ENCODE peak calls at places on chromosomes 6 and 20, in five cellular contexts. One of them, this sample, is unnamed.
A peak's percentile ranks its signal among the peaks of the same experiment; 100 is the strongest.

GRCh38 chr6:52543729-52544324 is 33.0 kb downstream of the TRAM2 start:
- DNase-seq in H1: peak; percentile 19
- DNase-seq in HepG2: peak; percentile 87
- DNase-seq in GM12891: no peak
- DNase-seq in SK-N-SH: no peak
- DNase-seq in this sample: no peak

GRCh38 chr6:125149256-125150144 is 4.1 kb upstream of the TPD52L1 start:
- DNase-seq in H1: no peak
- DNase-seq in HepG2: no peak
- DNase-seq in GM12891: no peak
- DNase-seq in SK-N-SH: no peak
- DNase-seq in this sample: no peak

GRCh38 chr20:10225439-10226080 is 6.9 kb downstream of the SNAP25 start:
- DNase-seq in H1: no peak
- DNase-seq in HepG2: peak; percentile 54
- DNase-seq in GM12891: no peak
- DNase-seq in SK-N-SH: peak; percentile 34
- DNase-seq in this sample: no peak

GRCh38 chr6:34475167-34476047 is 9.5 kb downstream of the PACSIN1 start:
- DNase-seq in H1: no peak
- DNase-seq in HepG2: no peak
- DNase-seq in GM12891: no peak
- DNase-seq in SK-N-SH: no peak
- DNase-seq in this sample: no peak

GRCh38 chr20:4476903-4477302 is 244.8 kb upstream of the PRND start:
- DNase-seq in H1: no peak
- DNase-seq in HepG2: no peak
- DNase-seq in GM12891: no peak
- DNase-seq in SK-N-SH: no peak
- DNase-seq in this sample: no peak

GRCh38 chr20:8646716-8647115 is 422.2 kb upstream of the PLCB4 start:
- DNase-seq in H1: no peak
- DNase-seq in HepG2: no peak
- DNase-seq in GM12891: no peak
- DNase-seq in SK-N-SH: no peak
- DNase-seq in this sample: no peak

GRCh38 chr20:14576478-14576877 is 239.1 kb upstream of the FLRT3 start:
- DNase-seq in H1: no peak
- DNase-seq in HepG2: no peak
- DNase-seq in GM12891: no peak
- DNase-seq in SK-N-SH: no peak
- DNase-seq in this sample: no peak

GRCh38 chr6:84764332-84765049 is at the start of gene TBX18:
- DNase-seq in H1: peak; percentile 83
- DNase-seq in HepG2: peak; percentile 35
- DNase-seq in GM12891: no peak
- DNase-seq in SK-N-SH: peak; percentile 85
- DNase-seq in this sample: no peak

GRCh38 chr6:63272397-63272796 is 47.4 kb downstream of the LGSN start:
- DNase-seq in H1: no peak
- DNase-seq in HepG2: peak; percentile 51
- DNase-seq in GM12891: no peak
- DNase-seq in SK-N-SH: peak; percentile 35
- DNase-seq in this sample: no peak

GRCh38 chr6:44057931-44058616 is 69.2 kb downstream of the MRPL14 start:
- DNase-seq in H1: no peak
- DNase-seq in HepG2: no peak
- DNase-seq in GM12891: no peak
- DNase-seq in SK-N-SH: no peak
- DNase-seq in this sample: no peak

GRCh38 chr6:62803094-62803493 is 408.2 kb upstream of the FKBP1C start:
- DNase-seq in H1: no peak
- DNase-seq in HepG2: no peak
- DNase-seq in GM12891: no peak
- DNase-seq in SK-N-SH: no peak
- DNase-seq in this sample: no peak

GRCh38 chr6:30769088-30769852 is 24.9 kb upstream of the IER3 start:
- DNase-seq in H1: peak; percentile 49
- DNase-seq in HepG2: peak; percentile 96
- DNase-seq in GM12891: no peak
- DNase-seq in SK-N-SH: peak; percentile 29
- DNase-seq in this sample: no peak

GRCh38 chr20:44734938-44735337 is 10.7 kb upstream of the KCNK15 start:
- DNase-seq in H1: no peak
- DNase-seq in HepG2: no peak
- DNase-seq in GM12891: no peak
- DNase-seq in SK-N-SH: no peak
- DNase-seq in this sample: no peak

GRCh38 chr6:156752666-156753301 is 24.4 kb upstream of the ARID1B start:
- DNase-seq in H1: no peak
- DNase-seq in HepG2: peak; percentile 24
- DNase-seq in GM12891: no peak
- DNase-seq in SK-N-SH: no peak
- DNase-seq in this sample: no peak

GRCh38 chr6:42021847-42022754 is 28.2 kb upstream of the TAF8 start:
- DNase-seq in H1: no peak
- DNase-seq in HepG2: no peak
- DNase-seq in GM12891: no peak
- DNase-seq in SK-N-SH: no peak
- DNase-seq in this sample: no peak

GRCh38 chr6:27442932-27443331 is 30.0 kb downstream of the ZNF184 start:
- DNase-seq in H1: no peak
- DNase-seq in HepG2: no peak
- DNase-seq in GM12891: no peak
- DNase-seq in SK-N-SH: no peak
- DNase-seq in this sample: no peak

GRCh38 chr20:17654649-17655285 is 27.3 kb downstream of the RRBP1 start:
- DNase-seq in H1: no peak
- DNase-seq in HepG2: peak; percentile 53
- DNase-seq in GM12891: no peak
- DNase-seq in SK-N-SH: peak; percentile 52
- DNase-seq in this sample: no peak

GRCh38 chr6:167845856-167846255 is 19.1 kb downstream of the AFDN start:
- DNase-seq in H1: no peak
- DNase-seq in HepG2: no peak
- DNase-seq in GM12891: no peak
- DNase-seq in SK-N-SH: no peak
- DNase-seq in this sample: no peak

GRCh38 chr6:105900120-105900937 is 185.8 kb upstream of the PRDM1 start:
- DNase-seq in H1: no peak
- DNase-seq in HepG2: no peak
- DNase-seq in GM12891: no peak
- DNase-seq in SK-N-SH: no peak
- DNase-seq in this sample: no peak

GRCh38 chr20:50678213-50678898 is 13.0 kb downstream of the RIPOR3 start:
- DNase-seq in H1: no peak
- DNase-seq in HepG2: peak; percentile 94
- DNase-seq in GM12891: no peak
- DNase-seq in SK-N-SH: no peak
- DNase-seq in this sample: no peak

GRCh38 chr20:23161968-23162696 is 76.0 kb upstream of the CD93 start:
- DNase-seq in H1: no peak
- DNase-seq in HepG2: peak; percentile 73
- DNase-seq in GM12891: no peak
- DNase-seq in SK-N-SH: no peak
- DNase-seq in this sample: no peak

GRCh38 chr20:18971574-18971973 is 158.0 kb downstream of the SCP2D1 start:
- DNase-seq in H1: no peak
- DNase-seq in HepG2: no peak
- DNase-seq in GM12891: no peak
- DNase-seq in SK-N-SH: no peak
- DNase-seq in this sample: no peak

GRCh38 chr20:5969348-5969935 is 19.0 kb downstream of the MCM8 start:
- DNase-seq in H1: peak; percentile 72
- DNase-seq in HepG2: no peak
- DNase-seq in GM12891: no peak
- DNase-seq in SK-N-SH: no peak
- DNase-seq in this sample: no peak
- TF ChIP-seq TAF1 in H1: no peak
- TF ChIP-seq TAF1 in HepG2: no peak
- TF ChIP-seq TAF1 in GM12891: no peak
- TF ChIP-seq TAF1 in SK-N-SH: no peak
- TF ChIP-seq TAF1 in this sample: no peak

GRCh38 chr20:11692567-11692966 is 225.1 kb upstream of the BTBD3 start:
- DNase-seq in H1: no peak
- DNase-seq in HepG2: no peak
- DNase-seq in GM12891: no peak
- DNase-seq in SK-N-SH: no peak
- DNase-seq in this sample: no peak

GRCh38 chr20:11697646-11698045 is 220.0 kb upstream of the BTBD3 start:
- DNase-seq in H1: no peak
- DNase-seq in HepG2: no peak
- DNase-seq in GM12891: no peak
- DNase-seq in SK-N-SH: no peak
- DNase-seq in this sample: no peak

GRCh38 chr20:11698124-11698523 is 219.6 kb upstream of the BTBD3 start:
- DNase-seq in H1: no peak
- DNase-seq in HepG2: no peak
- DNase-seq in GM12891: no peak
- DNase-seq in SK-N-SH: no peak
- DNase-seq in this sample: no peak

GRCh38 chr20:11694467-11694866 is 223.2 kb upstream of the BTBD3 start:
- DNase-seq in H1: no peak
- DNase-seq in HepG2: no peak
- DNase-seq in GM12891: no peak
- DNase-seq in SK-N-SH: no peak
- DNase-seq in this sample: no peak

GRCh38 chr20:11697055-11697454 is 220.6 kb upstream of the BTBD3 start:
- DNase-seq in H1: no peak
- DNase-seq in HepG2: no peak
- DNase-seq in GM12891: no peak
- DNase-seq in SK-N-SH: no peak
- DNase-seq in this sample: no peak
- TF ChIP-seq TAF1 in H1: no peak
- TF ChIP-seq TAF1 in HepG2: no peak
- TF ChIP-seq TAF1 in GM12891: no peak
- TF ChIP-seq TAF1 in SK-N-SH: no peak
- TF ChIP-seq TAF1 in this sample: no peak

GRCh38 chr6:132931937-132932336 is 117.6 kb downstream of the RPS12 start:
- DNase-seq in H1: no peak
- DNase-seq in HepG2: no peak
- DNase-seq in GM12891: no peak
- DNase-seq in SK-N-SH: no peak
- DNase-seq in this sample: no peak
- TF ChIP-seq TAF1 in H1: no peak
- TF ChIP-seq TAF1 in HepG2: no peak
- TF ChIP-seq TAF1 in GM12891: no peak
- TF ChIP-seq TAF1 in SK-N-SH: no peak
- TF ChIP-seq TAF1 in this sample: no peak

GRCh38 chr6:108875161-108875555 is 26.9 kb downstream of the ARMC2 start:
- DNase-seq in H1: no peak
- DNase-seq in HepG2: no peak
- DNase-seq in GM12891: no peak
- DNase-seq in SK-N-SH: no peak
- DNase-seq in this sample: no peak

GRCh38 chr6:108873971-108874370 is 25.7 kb downstream of the ARMC2 start:
- DNase-seq in H1: no peak
- DNase-seq in HepG2: no peak
- DNase-seq in GM12891: no peak
- DNase-seq in SK-N-SH: no peak
- DNase-seq in this sample: no peak

GRCh38 chr6:108873251-108873650 is 25.0 kb downstream of the ARMC2 start:
- DNase-seq in H1: no peak
- DNase-seq in HepG2: no peak
- DNase-seq in GM12891: no peak
- DNase-seq in SK-N-SH: no peak
- DNase-seq in this sample: no peak

GRCh38 chr6:108872001-108872974 is 24.1 kb downstream of the ARMC2 start:
- DNase-seq in H1: no peak
- DNase-seq in HepG2: no peak
- DNase-seq in GM12891: no peak
- DNase-seq in SK-N-SH: no peak
- DNase-seq in this sample: no peak

GRCh38 chr6:108874470-108875160 is 26.4 kb downstream of the ARMC2 start:
- DNase-seq in H1: no peak
- DNase-seq in HepG2: no peak
- DNase-seq in GM12891: peak; percentile 14
- DNase-seq in SK-N-SH: no peak
- DNase-seq in this sample: peak; percentile 25
- TF ChIP-seq TAF1 in H1: no peak
- TF ChIP-seq TAF1 in HepG2: no peak
- TF ChIP-seq TAF1 in GM12891: no peak
- TF ChIP-seq TAF1 in SK-N-SH: no peak
- TF ChIP-seq TAF1 in this sample: no peak

DNA sequence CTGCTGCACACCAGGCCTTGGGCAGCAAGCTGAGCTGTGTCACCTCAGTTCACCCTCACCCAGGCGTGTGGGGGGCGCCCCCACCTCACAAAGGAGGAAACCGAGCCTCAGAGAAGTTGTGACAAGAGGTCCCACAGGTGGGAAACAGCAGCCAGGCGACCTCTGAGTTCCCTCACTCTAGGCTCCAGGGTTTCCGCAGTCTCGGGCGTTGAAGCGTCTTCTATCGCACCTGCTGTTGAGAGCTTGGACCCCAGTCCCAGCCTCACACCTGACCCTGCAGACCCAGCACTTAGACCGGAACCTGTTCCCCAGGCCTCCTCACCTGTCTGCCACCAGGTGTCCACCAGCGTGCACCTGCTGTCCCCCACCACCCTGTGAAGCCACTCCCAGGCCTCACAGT is 22.3 kb upstream of the APMAP start:
- DNase-seq in H1: no peak
- DNase-seq in HepG2: no peak
- DNase-seq in GM12891: no peak
- DNase-seq in SK-N-SH: no peak
- DNase-seq in this sample: no peak
- TF ChIP-seq TAF1 in H1: no peak
- TF ChIP-seq TAF1 in HepG2: no peak
- TF ChIP-seq TAF1 in GM12891: no peak
- TF ChIP-seq TAF1 in SK-N-SH: no peak
- TF ChIP-seq TAF1 in this sample: no peak